ENCODE peak calls at places on chromosomes 5 and 9, in five cellular contexts. One of them, this sample, is unnamed.

GRCh38 chr5:111326551-111326950 is 102.4 kb downstream of the CAMK4 start:
- DNase-seq in kidney: no peak
- DNase-seq in NCI-H748 treated with DMSO at 0.1 percent for 48 hours: no peak
- DNase-seq in CD8-positive, alpha-beta T cell: no peak
- DNase-seq in HT-29: no peak
- DNase-seq in this sample: no peak

GRCh38 chr5:149265559-149265958 is 6.1 kb upstream of the AFAP1L1 start:
- DNase-seq in kidney: no peak
- DNase-seq in NCI-H748 treated with DMSO at 0.1 percent for 48 hours: no peak
- DNase-seq in CD8-positive, alpha-beta T cell: no peak
- DNase-seq in HT-29: peak; percentile 40
- DNase-seq in this sample: no peak

GRCh38 chr5:146283344-146283761 is 55.3 kb upstream of the POU4F3 start:
- DNase-seq in kidney: no peak
- DNase-seq in NCI-H748 treated with DMSO at 0.1 percent for 48 hours: no peak
- DNase-seq in CD8-positive, alpha-beta T cell: no peak
- DNase-seq in HT-29: peak; percentile 10
- DNase-seq in this sample: no peak

GRCh38 chr5:176547811-176548210 is 1.3 kb upstream of the CDHR2 start:
- DNase-seq in kidney: no peak
- DNase-seq in NCI-H748 treated with DMSO at 0.1 percent for 48 hours: no peak
- DNase-seq in CD8-positive, alpha-beta T cell: no peak
- DNase-seq in HT-29: peak; percentile 60
- DNase-seq in this sample: no peak

GRCh38 chr5:73985145-73985544 is 359.1 kb downstream of the ARHGEF28 start:
- DNase-seq in kidney: no peak
- DNase-seq in NCI-H748 treated with DMSO at 0.1 percent for 48 hours: no peak
- DNase-seq in CD8-positive, alpha-beta T cell: no peak
- DNase-seq in HT-29: peak; percentile 48
- DNase-seq in this sample: no peak

GRCh38 chr5:134070979-134071849 is 43.3 kb upstream of the TCF7 start:
- DNase-seq in kidney: peak; percentile 81
- DNase-seq in NCI-H748 treated with DMSO at 0.1 percent for 48 hours: no peak
- DNase-seq in CD8-positive, alpha-beta T cell: no peak
- DNase-seq in HT-29: peak; percentile 51
- DNase-seq in this sample: no peak

GRCh38 chr5:152532714-152533113 is 127.6 kb upstream of the NMUR2 start:
- DNase-seq in kidney: no peak
- DNase-seq in NCI-H748 treated with DMSO at 0.1 percent for 48 hours: peak; percentile 45
- DNase-seq in CD8-positive, alpha-beta T cell: no peak
- DNase-seq in HT-29: peak; percentile 70
- DNase-seq in this sample: peak; percentile 26

GRCh38 chr9:88988796-88989641 is 2.2 kb upstream of the S1PR3 start:
- DNase-seq in kidney: no peak
- DNase-seq in NCI-H748 treated with DMSO at 0.1 percent for 48 hours: no peak
- DNase-seq in CD8-positive, alpha-beta T cell: no peak
- DNase-seq in HT-29: no peak
- DNase-seq in this sample: no peak

GRCh38 chr5:119078870-119079269 is 8.0 kb downstream of the DMXL1 start:
- DNase-seq in kidney: no peak
- DNase-seq in NCI-H748 treated with DMSO at 0.1 percent for 48 hours: no peak
- DNase-seq in CD8-positive, alpha-beta T cell: no peak
- DNase-seq in HT-29: no peak
- DNase-seq in this sample: no peak

GRCh38 chr9:83061036-83061435 is 1.9 kb downstream of the RASEF start:
- DNase-seq in kidney: no peak
- DNase-seq in NCI-H748 treated with DMSO at 0.1 percent for 48 hours: peak; percentile 55
- DNase-seq in CD8-positive, alpha-beta T cell: no peak
- DNase-seq in HT-29: peak; percentile 73
- DNase-seq in this sample: no peak

GRCh38 chr5:102722930-102723329 is 32.2 kb upstream of the PAM start:
- DNase-seq in kidney: no peak
- DNase-seq in NCI-H748 treated with DMSO at 0.1 percent for 48 hours: no peak
- DNase-seq in CD8-positive, alpha-beta T cell: no peak
- DNase-seq in HT-29: no peak
- DNase-seq in this sample: no peak

GRCh38 chr5:168356171-168356570 is 64.7 kb downstream of the WWC1 start:
- DNase-seq in kidney: no peak
- DNase-seq in NCI-H748 treated with DMSO at 0.1 percent for 48 hours: no peak
- DNase-seq in CD8-positive, alpha-beta T cell: no peak
- DNase-seq in HT-29: no peak
- DNase-seq in this sample: no peak

GRCh38 chr9:136974834-136975535 is 2.3 kb upstream of the PTGDS start:
- DNase-seq in kidney: no peak
- DNase-seq in NCI-H748 treated with DMSO at 0.1 percent for 48 hours: no peak
- DNase-seq in CD8-positive, alpha-beta T cell: no peak
- DNase-seq in HT-29: no peak
- DNase-seq in this sample: no peak

GRCh38 chr9:5089737-5090136 is 95.7 kb downstream of the INSL6 start:
- DNase-seq in kidney: no peak
- DNase-seq in NCI-H748 treated with DMSO at 0.1 percent for 48 hours: peak; percentile 36
- DNase-seq in CD8-positive, alpha-beta T cell: no peak
- DNase-seq in HT-29: peak; percentile 22
- DNase-seq in this sample: peak; percentile 37

GRCh38 chr5:5372930-5373329 is 49.5 kb upstream of the ICE1 start:
- DNase-seq in kidney: no peak
- DNase-seq in NCI-H748 treated with DMSO at 0.1 percent for 48 hours: no peak
- DNase-seq in CD8-positive, alpha-beta T cell: no peak
- DNase-seq in HT-29: no peak
- DNase-seq in this sample: no peak

GRCh38 chr9:13088734-13089427 is 190.6 kb downstream of the MPDZ start:
- DNase-seq in kidney: no peak
- DNase-seq in NCI-H748 treated with DMSO at 0.1 percent for 48 hours: peak; percentile 86
- DNase-seq in CD8-positive, alpha-beta T cell: no peak
- DNase-seq in HT-29: peak; percentile 75
- DNase-seq in this sample: peak; percentile 68

GRCh38 chr9:114184071-114184470 is 28.7 kb downstream of the COL27A1 start:
- DNase-seq in kidney: peak; percentile 52
- DNase-seq in NCI-H748 treated with DMSO at 0.1 percent for 48 hours: no peak
- DNase-seq in CD8-positive, alpha-beta T cell: no peak
- DNase-seq in HT-29: no peak
- DNase-seq in this sample: no peak

GRCh38 chr9:20414150-20414549 is 208.1 kb downstream of the MLLT3 start:
- DNase-seq in kidney: no peak
- DNase-seq in NCI-H748 treated with DMSO at 0.1 percent for 48 hours: no peak
- DNase-seq in CD8-positive, alpha-beta T cell: no peak
- DNase-seq in HT-29: no peak
- DNase-seq in this sample: no peak

GRCh38 chr9:87713278-87713989 is 12.5 kb upstream of the CTSL start:
- DNase-seq in kidney: peak; percentile 93
- DNase-seq in NCI-H748 treated with DMSO at 0.1 percent for 48 hours: no peak
- DNase-seq in CD8-positive, alpha-beta T cell: no peak
- DNase-seq in HT-29: peak; percentile 57
- DNase-seq in this sample: no peak

GRCh38 chr9:75892168-75892901 is 1.9 kb downstream of the PCSK5 start:
- DNase-seq in kidney: no peak
- DNase-seq in NCI-H748 treated with DMSO at 0.1 percent for 48 hours: no peak
- DNase-seq in CD8-positive, alpha-beta T cell: no peak
- DNase-seq in HT-29: peak; percentile 75
- DNase-seq in this sample: peak; percentile 17

GRCh38 chr5:16666140-16666860 is 49.5 kb upstream of the RETREG1 start:
- DNase-seq in kidney: peak; percentile 81
- DNase-seq in NCI-H748 treated with DMSO at 0.1 percent for 48 hours: no peak
- DNase-seq in CD8-positive, alpha-beta T cell: peak; percentile 35
- DNase-seq in HT-29: no peak
- DNase-seq in this sample: no peak

GRCh38 chr9:134216961-134217360 is 52.6 kb upstream of the RNU6ATAC start:
- DNase-seq in kidney: peak; percentile 37
- DNase-seq in NCI-H748 treated with DMSO at 0.1 percent for 48 hours: no peak
- DNase-seq in CD8-positive, alpha-beta T cell: no peak
- DNase-seq in HT-29: no peak
- DNase-seq in this sample: no peak

GRCh38 chr5:58407042-58407709 is 52.7 kb downstream of the PLK2 start:
- DNase-seq in kidney: no peak
- DNase-seq in NCI-H748 treated with DMSO at 0.1 percent for 48 hours: no peak
- DNase-seq in CD8-positive, alpha-beta T cell: no peak
- DNase-seq in HT-29: no peak
- DNase-seq in this sample: no peak

GRCh38 chr5:151086905-151087360 is 6.1 kb upstream of the TNIP1 start:
- DNase-seq in kidney: no peak
- DNase-seq in NCI-H748 treated with DMSO at 0.1 percent for 48 hours: no peak
- DNase-seq in CD8-positive, alpha-beta T cell: peak; percentile 69
- DNase-seq in HT-29: no peak
- DNase-seq in this sample: no peak